ENCODE peak calls at places on chromosomes 1 and 21, in five cellular contexts. S is psoas muscle, B is T-cell, M is AG04450, R is neuronal stem cell. P is an unnamed sample.

GRCh38 chr1:218811497-218811896 is 362.2 kb upstream of the LYPLAL1 start:
- DNase-seq in B (no peak), R (no peak), M (no peak), S (no peak), P (no peak)

GRCh38 chr1:160711528-160712311 is at the start of gene CD48:
- DNase-seq in S (no peak), R (no peak), B (peak), M (no peak), P (no peak)

GRCh38 chr1:53316742-53317650 is 10.9 kb downstream of the LRP8 start:
- DNase-seq in S (no peak), M (no peak), B (no peak), R (no peak), P (no peak)

GRCh38 chr1:21321963-21322680 is 31.9 kb upstream of the ECE1 start:
- DNase-seq in M (no peak), R (no peak), B (no peak), S (no peak), P (no peak)

GRCh38 chr1:42206164-42206563 is 41.6 kb upstream of the GUCA2A start:
- DNase-seq in B (no peak), R (no peak), M (no peak), S (no peak), P (no peak)

GRCh38 chr1:154955039-154955717 is 721 bp downstream of the PBXIP1 start:
- DNase-seq in S (no peak), M (no peak), B (peak), R (peak), P (peak)

GRCh38 chr1:7385471-7386225 is 385.4 kb upstream of the VAMP3 start:
- DNase-seq in S (no peak), R (no peak), B (no peak), M (no peak), P (peak)

GRCh38 chr1:46753985-46754384 is 35.1 kb upstream of the EFCAB14 start:
- DNase-seq in S (no peak), R (no peak), B (no peak), M (no peak), P (no peak)

GRCh38 chr1:159932296-159933285 is 7.3 kb upstream of the TAGLN2 start:
- DNase-seq in M (no peak), B (no peak), S (no peak), R (no peak), P (no peak)

GRCh38 chr1:10736623-10737267 is 59.7 kb downstream of the CASZ1 start:
- DNase-seq in B (no peak), M (no peak), S (no peak), R (no peak), P (no peak)

GRCh38 chr1:77757616-77758015 is 2.0 kb downstream of the USP33 start:
- DNase-seq in B (no peak), R (no peak), S (no peak), M (no peak), P (no peak)

GRCh38 chr1:3453891-3454810 is at the start of gene ARHGEF16:
- DNase-seq in S (peak), M (no peak), R (peak), B (no peak), P (peak)

GRCh38 chr21:37164742-37165141 is 91.7 kb downstream of the TTC3 start:
- DNase-seq in B (no peak), M (no peak), R (no peak), S (no peak), P (no peak)

GRCh38 chr1:93546162-93546863 is 98.4 kb downstream of the FNBP1L start:
- DNase-seq in B (no peak), M (no peak), R (no peak), S (no peak), P (no peak)

GRCh38 chr1:162187676-162188075 is 118.2 kb downstream of the NOS1AP start:
- DNase-seq in M (no peak), R (no peak), S (no peak), B (no peak), P (no peak)

GRCh38 chr1:10693497-10694273 is 102.8 kb downstream of the CASZ1 start:
- DNase-seq in S (peak), B (peak), R (no peak), M (no peak), P (no peak)

P was measured in ecto neural progenitor cell.